ENCODE peak calls at places on chromosomes 5 and 9, in ten cellular contexts. X is HepG2, U is spleen, S is ovary, T is HCT116, Y is right lobe of liver, J is sigmoid colon, V is IMR-90, B is stomach, R is uterus. W is an unnamed sample. For H3K36me3, the result is how much of the 10 kb centered on the place peaks cover.

GRCh38 chr5:23385036-23385435 is 122.4 kb upstream of the PRDM9 start:
- DNase-seq in J (no peak), X (no peak), T (no peak), R (no peak), V (no peak), S (no peak), Y (no peak), B (no peak), U (no peak), W (no peak)

GRCh38 chr5:154097031-154097430 is 58.3 kb downstream of the MFAP3 start:
- DNase-seq in U (no peak), S (no peak), T (no peak), V (no peak), J (no peak), B (no peak), R (no peak), X (peak), Y (no peak), W (no peak)

GRCh38 chr9:35436940-35437339 is 53.0 kb upstream of the RUSC2 start:
- DNase-seq in U (no peak), V (no peak), B (no peak), J (no peak), Y (no peak), R (no peak), X (no peak), T (no peak), S (no peak), W (no peak)

GRCh38 chr9:101582593-101582992 is 12.2 kb downstream of the PPP3R2 start:
- DNase-seq in T (no peak), S (no peak), V (peak), B (no peak), R (no peak), U (no peak), J (no peak), X (no peak), Y (no peak), W (no peak)

GRCh38 chr9:89234636-89235035 is 56.0 kb upstream of the SHC3 start:
- DNase-seq in T (no peak), R (peak), Y (no peak), B (no peak), U (no peak), V (peak), X (no peak), S (no peak), J (no peak), W (no peak)

GRCh38 chr9:107667700-107668099 is 178.1 kb upstream of the KLF4 start:
- DNase-seq in U (no peak), Y (no peak), T (no peak), R (peak), B (no peak), S (no peak), V (no peak), X (no peak), J (no peak), W (no peak)

GRCh38 chr9:16133556-16134227 is 580.8 kb downstream of the CCDC171 start:
- DNase-seq in B (no peak), J (no peak), V (peak), R (no peak), U (no peak), Y (peak), T (peak), X (peak), S (peak), W (no peak)

GRCh38 chr5:55533806-55534435 is 843 bp downstream of the PLPP1 start:
- DNase-seq in R (no peak), Y (no peak), U (no peak), X (peak), J (no peak), S (no peak), V (peak), B (peak), T (no peak), W (no peak)

GRCh38 chr5:10111575-10111974 is 138.1 kb downstream of the ATPSCKMT start:
- DNase-seq in B (no peak), T (peak), R (no peak), X (peak), J (no peak), Y (no peak), V (peak), U (no peak), S (no peak), W (no peak)

GRCh38 chr5:127695336-127695735 is 7.9 kb upstream of the CCDC192 start:
- DNase-seq in J (no peak), T (no peak), Y (no peak), B (no peak), U (no peak), X (no peak), S (no peak), R (no peak), V (no peak), W (no peak)

GRCh38 chr5:9124837-9125236 is 421.0 kb downstream of the SEMA5A start:
- DNase-seq in B (no peak), Y (no peak), J (no peak), X (no peak), V (no peak), U (no peak), T (no peak), R (no peak), S (no peak), W (no peak)

GRCh38 chr5:157222506-157223230 is 42.0 kb downstream of the ITK start:
- DNase-seq in B (no peak), T (no peak), U (no peak), J (no peak), Y (no peak), V (peak), X (no peak), R (no peak), S (no peak), W (no peak)

GRCh38 chr5:133790898-133791297 is 177.5 kb downstream of the C5orf15 start:
- DNase-seq in U (no peak), T (no peak), J (no peak), V (no peak), X (no peak), R (no peak), Y (no peak), B (no peak), S (no peak), W (no peak)
- H3K36me3 ChIP-seq in U (under half), T (under half), J (under half), V (under half), X (under half), R (under half), Y (under half), B (under half), S (under half), W (under half)

GRCh38 chr5:142527664-142528295 is 158.1 kb downstream of the FGF1 start:
- DNase-seq in T (no peak), S (no peak), B (no peak), J (no peak), U (no peak), Y (no peak), V (no peak), X (no peak), R (no peak), W (no peak)
- TF ChIP-seq CTCF in T (no peak), S (no peak), B (no peak), J (no peak), U (no peak), Y (no peak), V (no peak), X (no peak), R (no peak), W (no peak)

GRCh38 chr5:58921106-58921505 is 338.2 kb downstream of the RAB3C start:
- DNase-seq in T (no peak), J (no peak), Y (no peak), X (no peak), B (no peak), U (no peak), S (no peak), V (no peak), R (no peak), W (no peak)
- TF ChIP-seq POLR2A in T (no peak), J (no peak), Y (no peak), X (no peak), B (no peak), U (no peak), S (no peak), V (no peak), R (no peak), W (no peak)

DNA sequence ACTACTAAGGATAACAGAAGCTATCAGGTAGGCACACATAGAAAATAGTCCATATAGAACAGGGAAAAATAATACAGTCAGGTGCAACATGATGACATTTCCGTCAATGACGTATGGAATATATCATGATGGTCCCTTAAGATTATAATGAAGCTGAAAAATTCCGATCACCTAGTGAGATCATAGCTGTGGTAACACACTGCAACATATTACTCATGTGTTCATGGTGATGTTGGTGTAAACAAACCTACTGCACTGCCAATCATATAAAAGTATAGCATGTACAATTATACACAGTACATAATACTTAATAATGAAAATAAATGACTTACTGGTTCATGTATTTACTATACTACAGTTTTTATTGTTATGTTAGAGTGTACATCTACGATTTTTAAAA is 60.0 kb downstream of the MEGF9 start:
- DNase-seq in S (no peak), X (no peak), U (no peak), R (no peak), B (no peak), J (no peak), Y (no peak), T (no peak), V (peak), W (no peak)
- H3K36me3 ChIP-seq in S (under half), X (under half), U (under half), R (under half), B (under half), J (under half), Y (under half), T (under half), V (under half), W (under half)

GRCh38 chr9:117777823-117778222 is 73.6 kb downstream of the TLR4 start:
- DNase-seq in R (no peak), V (no peak), Y (no peak), T (no peak), X (no peak), J (no peak), U (no peak), S (no peak), B (no peak), W (no peak)
- TF ChIP-seq CTCF in R (no peak), V (no peak), Y (no peak), T (no peak), X (no peak), J (no peak), U (no peak), S (no peak), B (no peak), W (no peak)

DNA sequence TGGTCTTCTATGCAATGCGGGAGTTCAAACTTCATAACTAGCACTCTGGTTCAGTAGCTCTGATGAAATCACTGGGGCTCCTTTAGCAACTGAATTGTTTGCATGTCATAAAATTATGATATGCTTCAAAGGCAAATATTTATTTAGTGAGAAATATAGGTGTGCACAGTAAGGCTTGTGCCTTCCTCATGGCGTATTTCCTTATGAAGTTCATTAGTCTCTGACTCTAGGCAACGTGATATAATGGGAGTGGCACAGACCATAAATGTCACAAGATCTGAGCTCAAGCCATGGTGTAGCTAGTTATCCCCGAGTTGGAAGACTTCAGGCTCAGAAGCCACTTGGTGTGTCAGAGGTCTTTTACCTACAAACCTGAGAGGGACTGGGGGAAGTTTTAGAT is 35.5 kb downstream of the PIP5K1B start:
- DNase-seq in S (no peak), X (peak), R (no peak), J (no peak), V (no peak), T (no peak), Y (no peak), U (no peak), B (peak), W (no peak)
- TF ChIP-seq POLR2A in S (no peak), X (no peak), R (no peak), J (no peak), V (no peak), T (no peak), Y (no peak), U (no peak), B (no peak), W (no peak)

DNA sequence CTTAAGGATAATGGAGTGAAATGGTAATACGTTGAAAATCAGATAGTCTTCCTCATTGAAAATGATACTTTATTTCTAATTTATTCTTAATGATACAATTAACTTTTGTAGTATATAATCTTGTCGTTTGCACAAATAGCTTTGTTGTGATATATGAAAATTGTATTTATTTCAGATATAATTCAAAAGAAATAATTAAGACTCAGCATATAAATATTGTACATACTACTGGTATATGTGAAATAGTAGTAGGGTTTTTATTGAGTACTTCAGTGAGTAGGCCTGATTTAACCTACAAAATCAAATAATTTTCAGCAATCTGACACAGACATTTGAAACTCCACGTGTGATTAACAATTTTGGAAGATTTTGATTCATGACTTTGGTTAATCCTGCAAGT is 4.8 kb downstream of the C5orf22 start:
- DNase-seq in R (no peak), Y (no peak), B (no peak), U (no peak), X (no peak), T (no peak), S (no peak), V (no peak), J (no peak), W (no peak)
- H3K36me3 ChIP-seq in R (under half), Y (under half), B (half or more), U (half or more), X (under half), T (half or more), S (under half), V (under half), J (under half), W (under half)

DNA sequence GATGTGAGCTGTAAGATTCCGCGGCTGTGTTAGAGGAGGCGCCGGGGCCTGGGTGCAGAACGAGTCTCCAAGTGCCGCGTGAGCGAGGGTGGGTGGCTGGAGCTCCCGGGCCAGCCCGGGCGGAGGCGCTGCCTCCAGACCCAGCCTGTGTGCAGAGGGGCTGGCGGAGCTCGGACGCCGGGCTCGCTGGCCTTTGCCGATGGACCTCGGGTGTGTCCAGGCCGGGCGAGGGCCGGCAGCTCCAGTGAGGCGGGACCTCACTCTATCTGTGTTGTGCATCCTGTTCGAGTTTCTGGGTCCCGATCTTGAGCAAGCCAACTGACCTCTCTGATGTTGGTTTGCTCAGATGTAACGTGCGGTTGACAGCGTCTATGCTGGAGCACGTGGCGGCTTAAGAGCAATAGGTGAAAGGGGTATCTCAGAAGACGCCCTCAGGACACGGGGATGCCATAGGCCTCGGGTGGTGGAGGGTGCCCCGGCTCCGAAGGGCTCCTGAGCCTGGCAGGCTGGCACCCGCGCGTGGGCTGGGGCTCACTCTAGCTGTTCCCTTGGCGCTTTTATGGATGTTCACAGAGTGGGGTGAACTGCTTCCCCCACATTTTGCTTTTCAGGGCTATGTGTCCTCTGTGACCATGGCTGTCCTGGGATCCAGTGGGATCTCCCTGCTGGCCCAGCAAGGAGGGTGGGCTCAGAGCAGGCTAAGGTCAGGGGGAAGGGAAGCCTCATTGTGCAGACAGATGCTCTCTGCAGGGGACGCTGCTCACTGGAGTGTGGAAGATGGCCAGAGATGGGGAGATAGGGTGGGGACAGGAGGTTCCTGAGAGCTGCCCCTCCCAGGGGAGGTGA is 69.8 kb downstream of the MRPL36 start:
- DNase-seq in V (no peak), X (no peak), R (no peak), S (peak), Y (peak), B (peak), U (peak), J (peak), T (no peak), W (peak)
- TF ChIP-seq CTCF in V (no peak), X (no peak), R (no peak), S (no peak), Y (no peak), B (no peak), U (no peak), J (no peak), T (no peak), W (no peak)

GRCh38 chr5:14718778-14719177 is 54.3 kb downstream of the OTULIN start:
- DNase-seq in R (no peak), U (no peak), J (no peak), B (no peak), X (no peak), S (no peak), Y (no peak), T (no peak), V (no peak), W (no peak)

GRCh38 chr5:14714706-14715105 is 50.2 kb downstream of the OTULIN start:
- DNase-seq in R (no peak), S (no peak), V (no peak), T (no peak), Y (no peak), X (no peak), B (no peak), U (no peak), J (no peak), W (no peak)

GRCh38 chr5:14713476-14714384 is 49.2 kb downstream of the OTULIN start:
- DNase-seq in S (no peak), U (no peak), B (no peak), V (no peak), Y (no peak), R (no peak), J (no peak), T (no peak), X (no peak), W (no peak)

GRCh38 chr5:14715481-14715880 is 51.0 kb downstream of the OTULIN start:
- DNase-seq in Y (no peak), J (no peak), B (no peak), T (no peak), R (no peak), S (no peak), U (no peak), V (peak), X (no peak), W (no peak)

GRCh38 chr5:14716755-14717752 is 52.5 kb downstream of the OTULIN start:
- DNase-seq in V (no peak), B (no peak), X (no peak), Y (no peak), T (no peak), S (no peak), R (no peak), U (no peak), J (no peak), W (no peak)
- TF ChIP-seq POLR2A in V (no peak), B (no peak), X (no peak), Y (no peak), T (no peak), S (no peak), R (no peak), U (no peak), J (no peak), W (no peak)

GRCh38 chr5:14771195-14771594 is 100.4 kb downstream of the ANKH start:
- DNase-seq in V (no peak), U (no peak), J (no peak), S (no peak), T (no peak), B (no peak), R (no peak), X (no peak), Y (no peak), W (no peak)
- H3K36me3 ChIP-seq in V (under half), U (under half), J (under half), S (under half), T (under half), B (under half), R (under half), X (under half), Y (under half), W (under half)